ENCODE peak calls at places on chromosomes 3 and 15, in five cellular contexts. H, T, P, Z and O are unnamed samples.

GRCh38 chr15:50287324-50288116 is 22.0 kb upstream of the HDC start:
- DNase-seq in H (no peak), T (no peak), P (no peak), Z (no peak), O (no peak)

GRCh38 chr3:94099311-94099710 is 36.5 kb downstream of the NSUN3 start:
- DNase-seq in H (no peak), T (no peak), P (no peak), Z (no peak), O (no peak)

GRCh38 chr3:58032186-58032585 is 24.0 kb downstream of the FLNB start:
- DNase-seq in H (no peak), T (no peak), P (no peak), Z (no peak), O (no peak)

GRCh38 chr3:66317750-66318366 is 97.1 kb downstream of the SLC25A26 start:
- DNase-seq in H (no peak), T (no peak), P (no peak), Z (no peak), O (no peak)

GRCh38 chr15:22973286-22973685 is 6.9 kb downstream of the CYFIP1 start:
- DNase-seq in H (no peak), T (no peak), P (no peak), Z (no peak), O (no peak)

GRCh38 chr15:72685301-72685924 is 569 bp downstream of the HIGD2B start:
- DNase-seq in H (no peak), T (no peak), P (no peak), Z (no peak), O (no peak)

GRCh38 chr15:60407406-60407805 is 9.6 kb upstream of the ANXA2 start:
- DNase-seq in H (no peak), T (no peak), P (no peak), Z (no peak), O (peak)

GRCh38 chr3:15288331-15288726 is 44.1 kb downstream of the SH3BP5 start:
- DNase-seq in H (no peak), T (no peak), P (no peak), Z (no peak), O (no peak)

GRCh38 chr3:63625161-63625560 is 27.3 kb upstream of the SNTN start:
- DNase-seq in H (no peak), T (no peak), P (no peak), Z (no peak), O (peak)

GRCh38 chr3:88031543-88032148 is 27.2 kb downstream of the CGGBP1 start:
- DNase-seq in H (no peak), T (no peak), P (no peak), Z (no peak), O (peak)
- H3K4me3 ChIP-seq in H (peak), T (peak), P (peak), Z (peak), O (peak)

DNA sequence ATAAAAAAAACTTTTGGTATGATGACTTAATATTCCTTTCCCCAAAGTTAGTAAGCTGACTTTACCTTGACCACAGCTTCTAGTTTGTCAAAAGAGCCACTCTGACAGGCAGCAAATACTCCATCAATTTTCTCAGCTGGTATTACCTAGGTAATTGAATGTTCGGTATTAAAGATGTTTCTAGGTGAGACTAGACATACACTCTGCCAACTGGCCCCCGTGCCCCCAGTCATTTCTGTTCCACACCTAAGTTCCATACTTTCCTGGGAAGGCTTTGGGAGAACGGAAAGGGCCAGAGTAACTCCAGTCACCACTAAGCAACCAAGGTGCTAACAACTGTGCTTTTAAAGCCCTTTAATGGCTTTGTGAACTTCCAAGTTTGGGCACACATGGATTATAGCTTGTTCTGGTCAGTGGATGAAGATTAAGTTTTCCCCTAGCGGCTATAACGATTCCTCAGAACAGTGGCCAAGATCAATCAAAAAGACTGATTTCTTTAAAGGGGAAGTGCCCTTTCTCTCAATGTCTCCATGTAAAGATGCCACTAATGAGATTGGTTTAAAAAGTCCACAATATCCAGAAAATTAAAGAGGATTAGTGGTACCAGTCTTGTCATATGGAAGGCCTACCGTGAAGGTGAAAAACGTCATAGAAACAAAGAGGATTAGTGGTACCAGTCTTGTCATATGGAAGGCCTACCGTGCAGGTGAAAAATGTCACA is 7.0 kb downstream of the EIF4A2 start:
- DNase-seq in H (no peak), T (no peak), P (no peak), Z (no peak), O (peak)
- TF ChIP-seq CTCF in H (no peak), T (no peak), P (no peak), Z (no peak), O (no peak)

GRCh38 chr15:30990451-30991300 is 752 bp downstream of the MTMR10 start:
- DNase-seq in H (no peak), T (no peak), P (peak), Z (no peak), O (peak)

GRCh38 chr15:30991301-30992072 is at the start of gene MTMR10:
- DNase-seq in H (peak), T (peak), P (peak), Z (peak), O (peak)

GRCh38 chr15:30992073-30992363 is 590 bp upstream of the MTMR10 start:
- DNase-seq in H (no peak), T (no peak), P (no peak), Z (no peak), O (no peak)

GRCh38 chr15:30992465-30992864 is 1.0 kb upstream of the MTMR10 start:
- DNase-seq in H (no peak), T (no peak), P (no peak), Z (no peak), O (no peak)

GRCh38 chr15:30990036-30990435 is 1.4 kb downstream of the MTMR10 start:
- DNase-seq in H (no peak), T (no peak), P (no peak), Z (no peak), O (no peak)
- H3K4me3 ChIP-seq in H (peak), T (peak), P (peak), Z (peak), O (peak)

GRCh38 chr15:70514236-70514635 is 249.1 kb downstream of the UACA start:
- DNase-seq in H (no peak), T (no peak), P (no peak), Z (no peak), O (no peak)

GRCh38 chr15:70519004-70519365 is 244.4 kb downstream of the UACA start:
- DNase-seq in H (no peak), T (no peak), P (no peak), Z (no peak), O (no peak)

GRCh38 chr15:70517194-70517590 is 246.2 kb downstream of the UACA start:
- DNase-seq in H (no peak), T (no peak), P (no peak), Z (no peak), O (no peak)

GRCh38 chr15:70518201-70519003 is 245.0 kb downstream of the UACA start:
- DNase-seq in H (no peak), T (no peak), P (no peak), Z (no peak), O (no peak)

GRCh38 chr15:70516408-70517193 is 246.8 kb downstream of the UACA start:
- DNase-seq in H (no peak), T (no peak), P (no peak), Z (no peak), O (no peak)
- TF ChIP-seq CTCF in H (no peak), T (no peak), P (no peak), Z (no peak), O (no peak)

DNA sequence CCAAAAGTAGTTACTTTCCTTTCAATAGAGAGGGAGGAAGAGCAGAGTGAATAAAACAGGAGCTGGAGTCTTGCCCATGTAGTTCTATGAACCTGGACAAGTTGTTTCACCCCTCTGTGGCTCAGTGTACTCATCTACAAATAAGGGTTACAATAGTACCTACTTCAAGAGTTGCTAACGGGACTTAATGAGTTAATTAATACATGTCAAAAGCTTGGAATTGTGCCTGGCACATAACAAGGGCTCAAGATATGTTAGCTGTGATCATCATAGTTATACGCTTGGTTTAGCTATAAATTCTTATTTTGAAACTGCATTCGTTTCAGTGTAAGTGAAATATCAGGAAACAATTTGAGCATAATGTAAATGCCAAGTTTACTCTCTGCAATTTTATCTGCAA is 388.5 kb upstream of the THBS1 start:
- DNase-seq in H (no peak), T (no peak), P (no peak), Z (no peak), O (peak)
- H3K4me3 ChIP-seq in H (no peak), T (no peak), P (no peak), Z (no peak), O (no peak)

GRCh38 chr3:76586471-76586870 is 453.4 kb upstream of the ROBO2 start:
- DNase-seq in H (no peak), T (no peak), P (no peak), Z (no peak), O (no peak)

GRCh38 chr3:76582098-76582497 is 457.8 kb upstream of the ROBO2 start:
- DNase-seq in H (no peak), T (no peak), P (no peak), Z (no peak), O (no peak)

GRCh38 chr3:76582632-76583378 is 457.1 kb upstream of the ROBO2 start:
- DNase-seq in H (no peak), T (no peak), P (no peak), Z (no peak), O (no peak)

DNA sequence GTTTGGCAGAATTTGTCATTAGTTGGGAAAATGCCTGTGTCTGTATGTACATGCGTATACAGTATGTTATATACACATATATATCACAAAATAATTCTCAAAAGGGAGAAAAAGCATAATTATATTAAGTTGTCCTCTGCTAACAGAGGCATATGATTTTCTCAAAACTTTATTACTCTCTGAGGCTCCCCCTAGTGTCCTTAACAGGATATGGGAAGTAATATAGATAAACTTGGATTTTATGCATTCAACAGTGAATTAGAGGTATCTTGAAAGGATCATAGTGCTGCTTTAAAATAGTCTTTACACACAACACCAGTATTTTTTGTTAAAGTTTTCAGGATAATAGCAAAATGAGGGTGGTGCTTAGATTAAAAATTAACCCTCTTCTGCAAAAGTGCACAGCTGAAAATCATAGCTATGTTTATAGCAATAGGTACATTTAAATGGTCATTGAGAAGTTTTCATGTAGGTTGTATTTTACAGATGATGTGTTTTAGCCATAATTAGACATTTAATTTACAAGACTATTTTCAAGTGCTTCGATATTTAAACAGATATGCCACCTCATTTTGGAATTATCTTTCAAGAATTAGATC is 454.0 kb upstream of the ROBO2 start:
- DNase-seq in H (no peak), T (no peak), P (no peak), Z (no peak), O (peak)
- TF ChIP-seq CTCF in H (no peak), T (no peak), P (peak), Z (no peak), O (peak)

GRCh38 chr15:88747626-88748025 is 55.6 kb upstream of the ACAN start:
- DNase-seq in H (no peak), T (no peak), P (no peak), Z (no peak), O (no peak)

GRCh38 chr15:88745075-88745474 is 58.2 kb upstream of the ACAN start:
- DNase-seq in H (no peak), T (no peak), P (no peak), Z (no peak), O (no peak)

GRCh38 chr15:88748081-88748480 is 55.2 kb upstream of the ACAN start:
- DNase-seq in H (no peak), T (no peak), P (no peak), Z (no peak), O (no peak)

GRCh38 chr15:88745696-88746095 is 57.5 kb upstream of the ACAN start:
- DNase-seq in H (no peak), T (no peak), P (no peak), Z (no peak), O (peak)

DNA sequence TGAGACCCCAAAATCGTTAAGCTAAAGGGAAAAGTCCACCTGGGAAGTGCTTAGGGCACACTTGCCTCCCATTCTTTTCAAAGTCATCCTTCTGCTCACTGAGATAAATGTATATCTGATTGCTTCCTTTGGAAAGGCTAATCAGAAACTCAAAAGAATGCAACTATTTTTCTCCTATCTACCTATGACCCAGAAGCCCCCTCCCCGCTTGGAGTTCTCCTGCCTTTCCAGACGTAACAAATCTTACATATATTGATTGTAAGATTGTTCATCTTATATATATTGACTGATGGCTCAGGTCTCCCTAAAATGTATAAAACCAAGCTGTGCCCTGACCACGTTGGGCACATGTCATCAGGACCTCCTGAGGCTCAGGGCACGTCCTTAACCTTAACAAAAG is 56.8 kb upstream of the ACAN start:
- DNase-seq in H (no peak), T (no peak), P (no peak), Z (no peak), O (no peak)
- H3K4me3 ChIP-seq in H (no peak), T (no peak), P (no peak), Z (no peak), O (no peak)

GRCh38 chr15:69380100-69380725 is 33.9 kb upstream of the KIF23 start:
- DNase-seq in H (no peak), T (no peak), P (no peak), Z (no peak), O (no peak)
- TF ChIP-seq CTCF in H (no peak), T (no peak), P (no peak), Z (no peak), O (peak)